ENCODE peak calls at places on chromosomes 13 and 19, in six cellular contexts. X is breast epithelium; A is fibroblast of lung; D is tibial nerve; Z is left lung; S is effector memory CD4-positive, alpha-beta T cell. R is an unnamed sample. For H3K36me3, the result is how much of the 10 kb centered on the place peaks cover.

GRCh38 chr19:44722131-44723121 is 23.5 kb downstream of the CEACAM16 start:
- DNase-seq in X (no peak), D (no peak), Z (no peak), A (no peak), S (no peak), R (no peak)

GRCh38 chr13:23790591-23791170 is 98.5 kb downstream of the MIPEP start:
- DNase-seq in S (no peak), X (no peak), D (no peak), A (peak), Z (no peak), R (no peak)

GRCh38 chr19:32287811-32288227 is 57.6 kb upstream of the ZNF507 start:
- DNase-seq in X (no peak), A (peak), Z (no peak), D (peak), S (no peak), R (no peak)

GRCh38 chr19:38252935-38253691 is 3.1 kb downstream of the PPP1R14A start:
- DNase-seq in D (no peak), Z (no peak), X (no peak), S (no peak), A (no peak), R (no peak)

GRCh38 chr19:4052114-4052992 is 14.3 kb downstream of the ZBTB7A start:
- DNase-seq in Z (peak), A (peak), S (no peak), X (no peak), D (no peak), R (peak)

GRCh38 chr19:1223018-1223855 is 14.6 kb downstream of the CBARP start:
- DNase-seq in X (no peak), Z (no peak), D (no peak), A (peak), S (no peak), R (no peak)

GRCh38 chr13:113761136-113761535 is 2.1 kb downstream of the TMEM255B start:
- DNase-seq in X (no peak), Z (no peak), D (no peak), A (no peak), S (no peak), R (no peak)

GRCh38 chr19:40191836-40192646 is 815 bp downstream of the MAP3K10 start:
- DNase-seq in X (no peak), Z (peak), D (no peak), A (peak), S (no peak), R (no peak)

GRCh38 chr13:29579094-29579493 is 16.4 kb downstream of the SLC7A1 start:
- DNase-seq in Z (no peak), S (no peak), X (no peak), D (no peak), A (no peak), R (no peak)

GRCh38 chr19:11384778-11385129 is 640 bp upstream of the EPOR start:
- DNase-seq in Z (no peak), D (no peak), X (no peak), S (no peak), A (no peak), R (no peak)

GRCh38 chr19:29806098-29806866 is 5.5 kb upstream of the CCNE1 start:
- DNase-seq in Z (no peak), D (no peak), S (no peak), X (no peak), A (peak), R (no peak)

GRCh38 chr13:48431987-48432615 is 19.2 kb upstream of the LPAR6 start:
- DNase-seq in S (no peak), A (peak), Z (no peak), D (no peak), X (no peak), R (no peak)

GRCh38 chr19:1401138-1401888 is at the start of gene GAMT:
- DNase-seq in D (no peak), A (peak), Z (peak), S (peak), X (no peak), R (peak)

GRCh38 chr19:6800991-6801396 is 28.5 kb downstream of the VAV1 start:
- DNase-seq in X (no peak), Z (no peak), D (no peak), S (no peak), A (peak), R (no peak)

GRCh38 chr13:51801631-51802099 is 2.3 kb downstream of the DHRS12 start:
- DNase-seq in Z (no peak), X (peak), S (no peak), D (peak), A (no peak), R (no peak)

GRCh38 chr13:25217023-25217909 is 45.2 kb upstream of the AMER2 start:
- DNase-seq in S (no peak), A (peak), Z (no peak), D (no peak), X (no peak), R (no peak)

GRCh38 chr13:25300861-25301346 is 521 bp upstream of the NUP58 start:
- DNase-seq in X (no peak), D (no peak), S (peak), A (no peak), Z (peak), R (no peak)

GRCh38 chr13:109869312-109870237 is 83.2 kb upstream of the IRS2 start:
- DNase-seq in A (peak), X (peak), S (no peak), Z (peak), D (peak), R (peak)
- H3K27ac ChIP-seq in A (peak), X (no peak), S (no peak), Z (peak), D (no peak), R (no peak)

GRCh38 chr19:19343016-19343362 is 22.4 kb downstream of the MAU2 start:
- DNase-seq in D (no peak), S (no peak), X (no peak), A (no peak), Z (no peak), R (no peak)
- H3K36me3 ChIP-seq in D (half or more), S (half or more), X (under half), A (under half), Z (under half), R (half or more)

GRCh38 chr19:47996230-47996727 is 1.8 kb downstream of the ELSPBP1 start:
- DNase-seq in A (no peak), X (no peak), S (no peak), Z (no peak), D (no peak), R (no peak)

GRCh38 chr19:47992070-47992469 is at the start of gene BSPH1:
- DNase-seq in D (no peak), Z (no peak), X (no peak), A (no peak), S (no peak), R (no peak)

GRCh38 chr19:47991191-47991808 is 670 bp downstream of the BSPH1 start:
- DNase-seq in X (no peak), S (no peak), D (no peak), Z (no peak), A (no peak), R (no peak)

GRCh38 chr19:47998800-47999199 is 4.4 kb downstream of the ELSPBP1 start:
- DNase-seq in S (no peak), X (no peak), Z (no peak), A (no peak), D (no peak), R (no peak)

GRCh38 chr19:47994209-47994802 is at the start of gene ELSPBP1:
- DNase-seq in X (no peak), D (no peak), A (no peak), S (no peak), Z (no peak), R (no peak)
- H3K27ac ChIP-seq in X (no peak), D (no peak), A (no peak), S (no peak), Z (no peak), R (no peak)

GRCh38 chr19:49348305-49349188 is 13.3 kb downstream of the CD37 start:
- DNase-seq in X (no peak), S (no peak), A (no peak), D (no peak), Z (no peak), R (no peak)
- H3K36me3 ChIP-seq in X (under half), S (under half), A (under half), D (half or more), Z (under half), R (under half)

DNA sequence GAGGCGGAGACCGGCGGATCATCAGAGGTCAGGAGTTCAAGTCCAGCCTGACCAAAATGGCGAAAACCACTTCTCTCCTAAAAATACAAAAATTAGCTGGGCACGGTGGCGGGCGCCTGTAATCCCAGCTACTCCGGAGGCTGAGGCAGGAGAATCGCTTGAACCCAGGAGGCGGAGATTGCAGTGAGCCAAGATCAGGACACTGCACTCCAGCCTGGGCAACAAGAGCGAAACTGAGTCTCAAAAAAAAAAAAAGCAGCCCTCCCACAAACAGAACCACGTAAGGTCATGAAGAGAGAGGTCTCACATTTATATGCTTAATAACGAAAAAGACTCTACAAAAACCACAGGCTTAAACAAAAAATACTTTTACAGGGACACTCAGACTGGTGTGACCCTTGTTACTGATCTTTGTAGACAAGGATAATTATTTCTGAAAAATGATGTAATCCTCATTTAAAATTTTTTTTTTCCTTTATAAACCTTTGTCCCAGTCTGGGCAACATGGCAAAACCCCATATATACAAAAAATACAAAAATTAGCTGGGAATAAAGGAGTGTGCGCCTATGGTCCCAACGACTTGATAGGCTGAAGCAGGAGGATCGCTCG is 909 bp upstream of the ZNF77 start:
- DNase-seq in X (no peak), D (no peak), Z (no peak), A (no peak), S (no peak), R (no peak)
- H3K27ac ChIP-seq in X (peak), D (peak), Z (peak), A (peak), S (peak), R (peak)

GRCh38 chr19:41328157-41328817 is 18.3 kb downstream of the CCDC97 start:
- DNase-seq in Z (no peak), X (no peak), S (no peak), A (peak), D (no peak), R (no peak)
- H3K36me3 ChIP-seq in Z (under half), X (under half), S (under half), A (under half), D (under half), R (under half)

GRCh38 chr19:33456076-33456844 is 65.3 kb downstream of the PEPD start:
- DNase-seq in X (peak), A (no peak), Z (peak), D (no peak), S (no peak), R (no peak)
- H3K27ac ChIP-seq in X (no peak), A (no peak), Z (no peak), D (no peak), S (no peak), R (no peak)

DNA sequence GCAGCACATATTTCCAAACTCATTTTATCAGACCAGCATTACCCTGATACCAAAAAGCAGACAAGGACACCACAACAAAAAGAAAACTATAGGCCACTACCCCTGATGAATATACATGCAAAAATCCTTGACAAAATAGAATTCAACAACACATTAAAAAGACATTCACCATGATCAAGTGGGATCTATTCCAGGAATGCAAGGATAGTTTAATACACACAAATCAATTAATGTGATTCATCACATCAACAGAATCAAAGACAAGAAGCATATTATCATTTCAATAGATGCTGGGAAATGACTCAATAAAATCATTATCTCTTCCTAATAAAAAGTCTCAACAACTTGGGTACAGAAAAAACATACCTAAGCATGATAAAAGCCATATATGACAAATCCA is 11.2 kb downstream of the ZNF347 start:
- DNase-seq in A (no peak), D (no peak), Z (no peak), S (no peak), X (no peak), R (no peak)
- H3K36me3 ChIP-seq in A (under half), D (half or more), Z (under half), S (half or more), X (under half), R (under half)

DNA sequence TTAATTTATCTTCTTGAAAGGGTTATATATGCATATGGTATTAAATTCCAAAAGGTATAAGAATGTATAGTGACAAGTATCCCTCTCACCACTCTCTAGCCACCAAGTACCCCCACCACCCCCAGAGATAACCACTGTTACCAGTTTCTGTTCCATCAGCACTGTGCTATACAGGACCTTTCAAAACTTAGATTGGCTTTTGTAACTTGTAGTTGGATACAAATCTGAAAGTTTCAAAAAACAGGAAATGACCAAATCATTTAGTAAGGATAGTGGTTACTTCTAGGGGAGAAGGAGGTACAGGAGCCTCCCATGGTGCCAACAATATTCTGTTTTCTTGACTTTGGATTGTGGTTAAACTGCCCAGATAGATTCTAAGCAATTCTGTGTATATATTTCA is 56.7 kb downstream of the AKAP11 start:
- DNase-seq in S (no peak), A (no peak), X (no peak), Z (no peak), D (no peak), R (peak)
- H3K27ac ChIP-seq in S (no peak), A (no peak), X (no peak), Z (no peak), D (no peak), R (no peak)

R was measured in CD4-positive, alpha-beta memory T cell.